ENCODE peak calls at places on chromosomes 1 and 21, in six cellular contexts. U is stomach, C is amniotic stem cell, K is IMR-90, M is NCI-H446 treated with DMSO at 0.1 percent for 48 hours, S is ELF-1. N is an unnamed sample.

GRCh38 chr1:176696689-176697088 is 233.7 kb downstream of the PAPPA2 start:
- DNase-seq in U (no peak), C (no peak), K (no peak), M (no peak), S (no peak), N (no peak)

GRCh38 chr1:114561333-114561732 is 20.1 kb downstream of the BCAS2 start:
- DNase-seq in U (no peak), C (no peak), K (no peak), M (no peak), S (no peak), N (no peak)

GRCh38 chr1:45765999-45766792 is 15.7 kb upstream of the IPP start:
- DNase-seq in U (no peak), C (no peak), K (no peak), M (no peak), S (no peak), N (no peak)

GRCh38 chr21:44024895-44025353 is 12.8 kb downstream of the TRAPPC10 start:
- DNase-seq in U (no peak), C (no peak), K (peak), M (no peak), S (peak), N (peak)

GRCh38 chr1:168521391-168522000 is 22.3 kb downstream of the XCL2 start:
- DNase-seq in U (no peak), C (no peak), K (no peak), M (no peak), S (no peak), N (no peak)

GRCh38 chr1:244030481-244031040 is 20.5 kb upstream of the ZBTB18 start:
- DNase-seq in U (no peak), C (no peak), K (no peak), M (no peak), S (no peak), N (no peak)

GRCh38 chr21:41598561-41599511 is 90.9 kb upstream of the TMPRSS2 start:
- DNase-seq in U (peak), C (no peak), K (no peak), M (no peak), S (no peak), N (no peak)

GRCh38 chr1:154352581-154353459 is 27.5 kb downstream of the ATP8B2 start:
- DNase-seq in U (peak), C (peak), K (peak), M (no peak), S (peak), N (no peak)

GRCh38 chr21:42159560-42160110 is 59.3 kb upstream of the ABCG1 start:
- DNase-seq in U (no peak), C (no peak), K (no peak), M (no peak), S (no peak), N (no peak)

GRCh38 chr1:37879865-37880264 is 20.5 kb upstream of the MTF1 start:
- DNase-seq in U (no peak), C (no peak), K (no peak), M (no peak), S (no peak), N (no peak)

GRCh38 chr1:176692431-176692830 is 229.5 kb downstream of the PAPPA2 start:
- DNase-seq in U (no peak), C (no peak), K (no peak), M (peak), S (no peak), N (peak)

GRCh38 chr1:52558941-52559340 is 6.0 kb upstream of the TUT4 start:
- DNase-seq in U (no peak), C (no peak), K (no peak), M (no peak), S (no peak), N (no peak)

GRCh38 chr1:161440312-161440894 is 64.9 kb upstream of the FCGR2A start:
- DNase-seq in U (peak), C (no peak), K (peak), M (no peak), S (peak), N (peak)

GRCh38 chr1:212291505-212292134 is 6.4 kb downstream of the PPP2R5A start:
- DNase-seq in U (no peak), C (no peak), K (peak), M (peak), S (no peak), N (no peak)

GRCh38 chr1:155938220-155938627 is 3.2 kb upstream of the RXFP4 start:
- DNase-seq in U (no peak), C (no peak), K (peak), M (peak), S (peak), N (no peak)

GRCh38 chr1:60390593-60391282 is 317.2 kb upstream of the C1orf87 start:
- DNase-seq in U (no peak), C (no peak), K (no peak), M (no peak), S (no peak), N (no peak)

GRCh38 chr1:234962340-234962989 is 166.2 kb downstream of the TOMM20 start:
- DNase-seq in U (no peak), C (peak), K (peak), M (no peak), S (no peak), N (no peak)

GRCh38 chr21:27645285-27645684 is 678.4 kb upstream of the ADAMTS5 start:
- DNase-seq in U (no peak), C (no peak), K (peak), M (no peak), S (no peak), N (no peak)

GRCh38 chr21:46153259-46154154 is 1.9 kb downstream of the FTCD start:
- DNase-seq in U (peak), C (no peak), K (no peak), M (no peak), S (peak), N (peak)

GRCh38 chr1:65339866-65340483 is 30.6 kb downstream of the DNAJC6 start:
- DNase-seq in U (no peak), C (peak), K (peak), M (no peak), S (no peak), N (no peak)

GRCh38 chr1:59498640-59499039 is 201.7 kb downstream of the FGGY start:
- DNase-seq in U (no peak), C (no peak), K (no peak), M (peak), S (no peak), N (no peak)

GRCh38 chr1:202656951-202657646 is 53.2 kb downstream of the SYT2 start:
- DNase-seq in U (no peak), C (no peak), K (peak), M (no peak), S (peak), N (no peak)

GRCh38 chr1:200610846-200611245 is 9.7 kb downstream of the KIF14 start:
- DNase-seq in U (no peak), C (no peak), K (peak), M (no peak), S (no peak), N (no peak)

GRCh38 chr1:183291216-183291762 is 105.2 kb downstream of the LAMC2 start:
- DNase-seq in U (no peak), C (no peak), K (no peak), M (no peak), S (no peak), N (no peak)

GRCh38 chr1:169112241-169112640 is 5.8 kb downstream of the ATP1B1 start:
- DNase-seq in U (no peak), C (no peak), K (peak), M (no peak), S (no peak), N (no peak)

GRCh38 chr1:30385246-30385940 is 338.0 kb downstream of the MATN1 start:
- DNase-seq in U (no peak), C (no peak), K (no peak), M (no peak), S (no peak), N (no peak)

GRCh38 chr1:227747382-227747781 is 12.1 kb downstream of the SNAP47 start:
- DNase-seq in U (no peak), C (no peak), K (no peak), M (no peak), S (no peak), N (no peak)

GRCh38 chr1:228837817-228838716 is 102.8 kb downstream of the RHOU start:
- DNase-seq in U (peak), C (peak), K (peak), M (no peak), S (peak), N (no peak)

GRCh38 chr1:36420409-36420808 is 22.7 kb upstream of the LSM10 start:
- DNase-seq in U (no peak), C (no peak), K (no peak), M (no peak), S (no peak), N (no peak)